ENCODE peak calls at places on chromosomes 11 and 22, in five cellular contexts. N, Y, S, V and A are unnamed samples.

GRCh38 chr22:36116127-36116526 is 44.4 kb downstream of the APOL3 start:
- DNase-seq in V (no peak), S (no peak), Y (no peak), N (no peak), A (no peak)

GRCh38 chr11:66012946-66013761 is 1.3 kb downstream of the CST6 start:
- DNase-seq in Y (no peak), S (no peak), V (peak), N (no peak), A (no peak)

GRCh38 chr11:16193897-16194381 is 162.4 kb downstream of the SOX6 start:
- DNase-seq in Y (no peak), V (no peak), S (no peak), N (no peak), A (no peak)

GRCh38 chr22:29352778-29353177 is 35.6 kb downstream of the AP1B1 start:
- DNase-seq in N (no peak), V (no peak), S (no peak), Y (no peak), A (no peak)

GRCh38 chr11:65662247-65662801 is 392 bp downstream of the RELA start:
- DNase-seq in S (no peak), N (peak), V (no peak), Y (no peak), A (no peak)

GRCh38 chr11:17683378-17684161 is 35.8 kb upstream of the MYOD1 start:
- DNase-seq in N (peak), V (no peak), S (no peak), Y (no peak), A (no peak)

GRCh38 chr11:697028-697491 is 1.4 kb downstream of the TMEM80 start:
- DNase-seq in S (no peak), N (peak), V (no peak), Y (no peak), A (no peak)

GRCh38 chr11:117229931-117230285 is 2.0 kb downstream of the PCSK7 start:
- DNase-seq in N (no peak), Y (no peak), V (no peak), S (no peak), A (no peak)

GRCh38 chr11:134951305-134951700 is 539.3 kb upstream of the B3GAT1 start:
- DNase-seq in V (no peak), N (peak), S (no peak), Y (no peak), A (no peak)

GRCh38 chr11:106468091-106468490 is 390.6 kb downstream of the AASDHPPT start:
- DNase-seq in V (no peak), N (peak), S (no peak), Y (no peak), A (no peak)

GRCh38 chr11:8033791-8034585 is 46.9 kb downstream of the EIF3F start:
- DNase-seq in Y (no peak), N (no peak), V (no peak), S (no peak), A (no peak)

GRCh38 chr11:115361025-115361424 is 143.2 kb downstream of the CADM1 start:
- DNase-seq in N (no peak), S (no peak), Y (no peak), V (no peak), A (no peak)

DNA sequence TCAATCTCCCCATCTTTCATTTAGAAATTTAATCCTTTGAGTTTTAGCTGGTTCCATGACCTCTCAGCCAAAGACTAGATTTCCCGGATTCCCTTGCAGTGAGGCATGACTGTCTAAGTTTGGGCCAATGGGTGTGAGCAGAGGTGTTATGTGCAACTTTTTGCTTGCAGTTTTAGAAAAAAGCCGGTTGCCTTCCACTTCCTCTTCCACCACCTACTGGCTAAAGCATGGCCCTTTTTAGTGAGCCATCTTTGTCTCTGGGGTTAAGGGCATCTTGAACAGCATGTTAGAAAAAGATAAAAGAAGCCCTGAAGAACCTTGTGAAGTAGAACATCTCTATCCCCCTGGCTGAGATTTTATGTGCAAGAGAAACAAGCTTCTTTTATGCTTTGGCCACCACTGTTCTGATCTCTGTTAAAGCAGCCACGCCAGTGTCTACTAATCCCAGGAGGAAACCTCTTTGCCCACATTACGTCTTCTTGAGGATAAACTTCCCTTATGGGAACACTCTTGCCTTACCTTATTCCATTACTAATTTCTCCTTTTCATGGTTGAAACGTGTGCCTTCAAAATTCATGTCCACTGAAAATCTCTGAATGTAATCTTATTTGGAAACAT is 279.9 kb downstream of the TENM4 start:
- DNase-seq in S (peak), V (peak), Y (no peak), N (peak), A (no peak)
- TF ChIP-seq CTCF in S (peak), V (peak), Y (no peak), N (peak), A (no peak)

DNA sequence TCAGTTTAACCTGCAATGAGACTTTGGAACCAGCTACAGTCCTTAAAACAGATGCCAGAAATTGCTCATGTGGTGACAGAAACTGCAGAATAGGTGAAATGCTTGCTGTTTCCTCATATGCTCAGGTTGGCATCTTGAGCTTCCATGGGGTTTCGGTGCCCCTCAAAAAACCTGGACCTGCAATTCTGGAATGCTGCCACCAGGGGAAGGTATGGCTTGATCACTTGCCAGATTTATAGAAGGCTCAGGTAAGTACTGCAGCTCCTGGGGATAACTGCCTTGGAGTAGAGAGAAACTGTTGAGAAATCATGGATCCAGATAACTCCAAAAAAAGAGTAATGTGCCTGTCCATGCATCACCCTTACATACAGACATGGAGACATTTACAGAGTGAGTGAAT is 113.0 kb downstream of the CTTN start:
- DNase-seq in N (no peak), S (no peak), Y (no peak), V (peak), A (no peak)
- TF ChIP-seq CTCF in N (no peak), S (peak), Y (no peak), V (peak), A (no peak)

DNA sequence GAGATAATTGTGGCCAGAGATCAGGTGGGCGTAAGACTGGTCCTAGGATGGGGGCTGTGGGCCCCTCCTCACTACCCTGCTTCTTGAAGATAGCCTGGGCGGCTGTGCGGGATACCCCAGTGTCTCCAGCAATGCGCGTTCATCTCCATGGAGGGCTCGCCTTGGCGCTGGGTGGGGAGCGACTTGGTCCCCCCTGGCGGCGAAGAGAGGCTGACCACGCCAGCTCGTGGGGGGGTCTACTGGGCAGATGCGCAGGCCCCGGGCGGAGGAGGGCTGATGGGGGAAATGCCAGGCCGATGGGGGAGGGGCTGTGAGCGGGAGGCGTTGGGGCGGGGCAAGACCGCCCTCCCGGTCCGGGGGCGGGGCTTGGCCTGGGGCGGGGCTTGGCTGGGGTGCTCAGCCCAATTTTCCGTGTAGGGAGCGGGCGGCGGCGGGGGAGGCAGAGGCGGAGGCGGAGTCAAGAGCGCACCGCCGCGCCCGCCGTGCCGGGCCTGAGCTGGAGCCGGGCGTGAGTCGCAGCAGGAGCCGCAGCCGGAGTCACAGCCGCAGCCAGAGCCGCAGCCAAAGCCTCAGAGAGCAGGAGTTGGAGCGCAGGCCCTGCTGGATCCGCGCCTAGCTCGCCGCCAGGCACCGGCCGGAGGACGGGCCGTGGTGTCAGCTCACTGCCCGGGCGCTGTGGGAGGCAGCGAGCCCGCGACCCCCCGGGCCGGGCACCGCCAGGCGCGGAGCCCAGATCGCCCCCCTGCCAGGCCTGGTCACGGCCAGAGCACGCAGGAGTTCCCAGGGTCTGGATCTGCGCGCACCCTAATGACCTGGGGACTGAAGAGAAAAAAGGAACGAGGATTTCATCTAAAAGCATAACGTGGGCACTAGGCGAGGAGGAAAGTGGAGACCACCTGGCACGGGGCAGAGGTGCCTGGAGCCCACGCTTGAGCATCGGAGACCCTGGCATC is at the start of gene SLC35E4:
- DNase-seq in V (peak), Y (peak), S (peak), N (peak), A (peak)
- TF ChIP-seq CTCF in V (peak), Y (no peak), S (peak), N (peak), A (no peak)

DNA sequence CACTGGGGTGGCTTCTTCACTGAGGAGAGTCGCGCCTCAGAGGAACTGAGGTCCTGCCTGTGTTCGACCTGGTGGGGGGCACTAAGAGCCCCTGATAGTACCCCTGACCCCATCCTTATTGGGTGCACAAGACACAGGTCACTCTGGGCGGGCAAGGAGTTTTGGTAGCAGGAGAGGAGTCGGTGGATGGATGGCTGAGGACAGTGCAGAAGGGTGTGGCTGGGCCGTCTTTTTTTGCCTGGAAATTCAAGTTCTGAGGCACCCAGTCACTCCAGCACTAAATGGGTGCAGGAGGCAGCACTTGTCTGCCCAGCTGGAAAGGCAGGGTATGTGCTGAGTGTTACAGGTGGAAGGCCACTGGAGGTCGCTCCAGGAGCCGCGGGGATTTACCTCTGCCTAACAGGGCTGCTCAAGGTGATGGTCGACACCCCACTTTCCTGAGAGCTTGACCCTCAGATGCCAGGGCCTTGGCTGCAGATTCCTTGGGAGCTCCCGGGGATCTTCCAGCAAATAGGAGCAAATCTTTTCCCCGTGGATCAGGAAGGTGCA is 960 bp downstream of the TSSC4 start:
- DNase-seq in V (no peak), S (no peak), Y (no peak), N (no peak), A (no peak)
- TF ChIP-seq CTCF in V (peak), S (no peak), Y (no peak), N (no peak), A (no peak)